ENCODE peak calls at places on chromosomes 11 and 22, in four cellular contexts. One of them, this sample, is unnamed.

GRCh38 chr22:43670545-43670944 is 141.6 kb downstream of the EFCAB6 start:
- DNase-seq in K562: no peak
- DNase-seq in HepG2: no peak
- DNase-seq in GM12878: no peak
- DNase-seq in this sample: no peak

GRCh38 chr11:115207166-115207591 is 297.0 kb downstream of the CADM1 start:
- DNase-seq in K562: no peak
- DNase-seq in HepG2: peak
- DNase-seq in GM12878: no peak
- DNase-seq in this sample: no peak

GRCh38 chr11:72701466-72701865 is 27.2 kb upstream of the PDE2A start:
- DNase-seq in K562: no peak
- DNase-seq in HepG2: no peak
- DNase-seq in GM12878: no peak
- DNase-seq in this sample: no peak

GRCh38 chr22:31229402-31230140 is 17.5 kb downstream of the LIMK2 start:
- DNase-seq in K562: no peak
- DNase-seq in HepG2: no peak
- DNase-seq in GM12878: no peak
- DNase-seq in this sample: no peak

GRCh38 chr22:48982321-48982905 is 845.3 kb downstream of the BRD1 start:
- DNase-seq in K562: no peak
- DNase-seq in HepG2: no peak
- DNase-seq in GM12878: no peak
- DNase-seq in this sample: no peak

GRCh38 chr11:123504401-123504800 is 74.3 kb downstream of the GRAMD1B start:
- DNase-seq in K562: no peak
- DNase-seq in HepG2: no peak
- DNase-seq in GM12878: no peak
- DNase-seq in this sample: no peak

GRCh38 chr11:17386331-17387084 is 2.0 kb downstream of the KCNJ11 start:
- DNase-seq in K562: peak
- DNase-seq in HepG2: peak
- DNase-seq in GM12878: no peak
- DNase-seq in this sample: peak

GRCh38 chr11:2897048-2897447 is 11.5 kb upstream of the CDKN1C start:
- DNase-seq in K562: no peak
- DNase-seq in HepG2: no peak
- DNase-seq in GM12878: no peak
- DNase-seq in this sample: no peak

GRCh38 chr11:10329356-10329755 is 24.5 kb downstream of the ADM start:
- DNase-seq in K562: no peak
- DNase-seq in HepG2: no peak
- DNase-seq in GM12878: no peak
- DNase-seq in this sample: no peak

GRCh38 chr11:14500181-14500651 is 605 bp upstream of the COPB1 start:
- DNase-seq in K562: no peak
- DNase-seq in HepG2: peak
- DNase-seq in GM12878: peak
- DNase-seq in this sample: peak

GRCh38 chr11:595400-595799 is 19.1 kb downstream of the PHRF1 start:
- DNase-seq in K562: no peak
- DNase-seq in HepG2: no peak
- DNase-seq in GM12878: no peak
- DNase-seq in this sample: no peak
- TF ChIP-seq CEBPB in K562: no peak
- TF ChIP-seq CEBPB in HepG2: no peak
- TF ChIP-seq CEBPB in GM12878: no peak
- TF ChIP-seq CEBPB in this sample: no peak

GRCh38 chr11:110296226-110297081 is at the start of gene RDX:
- DNase-seq in K562: peak
- DNase-seq in HepG2: peak
- DNase-seq in GM12878: no peak
- DNase-seq in this sample: peak
- TF ChIP-seq CHD4 in K562: no peak
- TF ChIP-seq CHD4 in HepG2: no peak
- TF ChIP-seq CHD4 in GM12878: no peak
- TF ChIP-seq CHD4 in this sample: no peak

GRCh38 chr11:74822187-74822586 is 73.5 kb downstream of the RNF169 start:
- DNase-seq in K562: no peak
- DNase-seq in HepG2: no peak
- DNase-seq in GM12878: no peak
- DNase-seq in this sample: no peak
- TF ChIP-seq CEBPB in K562: no peak
- TF ChIP-seq CEBPB in HepG2: no peak
- TF ChIP-seq CEBPB in GM12878: no peak
- TF ChIP-seq CEBPB in this sample: no peak

DNA sequence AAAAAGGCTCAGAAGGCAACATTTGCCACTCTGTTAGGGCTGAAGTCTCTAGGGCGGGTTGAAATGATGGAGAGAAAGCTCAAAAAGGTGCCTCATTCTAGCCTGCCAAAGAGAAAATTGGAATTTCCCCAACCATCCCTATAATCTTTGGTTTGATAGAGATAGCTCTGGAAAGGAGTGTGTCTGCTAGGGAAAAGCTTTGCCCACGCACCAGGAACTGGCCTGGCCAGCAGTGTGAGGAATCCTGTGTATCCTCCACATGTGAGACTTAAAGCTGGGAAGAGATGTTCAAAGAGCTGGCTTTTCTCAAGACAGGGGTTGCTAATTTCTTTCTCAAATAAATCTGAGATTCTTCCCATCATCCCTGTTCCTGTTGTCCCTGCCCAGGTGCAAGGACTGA is 193.7 kb downstream of the OPCML start:
- DNase-seq in K562: no peak
- DNase-seq in HepG2: no peak
- DNase-seq in GM12878: no peak
- DNase-seq in this sample: no peak
- TF ChIP-seq CHD4 in K562: no peak
- TF ChIP-seq CHD4 in HepG2: no peak
- TF ChIP-seq CHD4 in GM12878: no peak
- TF ChIP-seq CHD4 in this sample: no peak

GRCh38 chr11:83292709-83293435 is 6.7 kb upstream of the CCDC90B start:
- DNase-seq in K562: peak
- DNase-seq in HepG2: peak
- DNase-seq in GM12878: no peak
- DNase-seq in this sample: peak
- TF ChIP-seq CEBPB in K562: no peak
- TF ChIP-seq CEBPB in HepG2: no peak
- TF ChIP-seq CEBPB in GM12878: no peak
- TF ChIP-seq CEBPB in this sample: no peak

DNA sequence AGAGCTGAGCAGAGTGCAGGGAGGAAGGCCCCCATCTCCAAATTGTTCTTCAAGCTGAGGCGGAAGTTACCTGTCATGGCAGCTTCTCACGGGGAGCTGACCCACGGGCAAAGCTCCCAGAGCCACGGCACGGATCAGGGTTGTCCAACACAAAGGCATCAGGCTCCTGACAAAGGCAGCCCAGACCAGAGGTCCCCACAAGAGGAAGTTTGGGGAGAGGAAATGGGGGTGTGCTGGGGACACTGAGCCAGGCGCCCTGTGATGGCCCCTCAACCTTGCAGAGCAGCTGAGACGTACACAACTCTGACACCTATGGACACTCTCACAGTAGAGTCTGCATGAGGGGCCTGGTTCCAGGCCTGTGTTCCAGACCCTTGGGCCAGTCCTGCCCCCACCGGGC is 95.6 kb downstream of the CTTN start:
- DNase-seq in K562: no peak
- DNase-seq in HepG2: no peak
- DNase-seq in GM12878: no peak
- DNase-seq in this sample: no peak
- TF ChIP-seq CHD4 in K562: no peak
- TF ChIP-seq CHD4 in HepG2: no peak
- TF ChIP-seq CHD4 in GM12878: no peak
- TF ChIP-seq CHD4 in this sample: no peak

GRCh38 chr11:113446938-113447337 is 28.3 kb downstream of the DRD2 start:
- DNase-seq in K562: no peak
- DNase-seq in HepG2: no peak
- DNase-seq in GM12878: no peak
- DNase-seq in this sample: no peak
- TF ChIP-seq CEBPB in K562: no peak
- TF ChIP-seq CEBPB in HepG2: no peak
- TF ChIP-seq CEBPB in GM12878: no peak
- TF ChIP-seq CEBPB in this sample: no peak

GRCh38 chr22:20834206-20834605 is 24.4 kb downstream of the PI4KA start:
- DNase-seq in K562: peak
- DNase-seq in HepG2: no peak
- DNase-seq in GM12878: no peak
- DNase-seq in this sample: no peak
- TF ChIP-seq CHD4 in K562: no peak
- TF ChIP-seq CHD4 in HepG2: no peak
- TF ChIP-seq CHD4 in GM12878: no peak
- TF ChIP-seq CHD4 in this sample: no peak

This sample was measured in A549.